ENCODE peak calls at places on chromosomes 1 and 21, in seven cellular contexts. One of them, this sample, is unnamed.

GRCh38 chr1:118184737-118185082 is 318 bp downstream of the SPAG17 start:
- DNase-seq in CD8-positive, alpha-beta memory T cell: no peak
- DNase-seq in keratinocyte: no peak
- DNase-seq in hepatocyte: peak; percentile 37
- DNase-seq in kidney epithelial cell: no peak
- DNase-seq in foreskin fibroblast: peak; percentile 2
- DNase-seq in testis: peak; percentile 16
- DNase-seq in this sample: no peak

GRCh38 chr1:115408489-115409002 is 70.5 kb upstream of the NGF start:
- DNase-seq in CD8-positive, alpha-beta memory T cell: no peak
- DNase-seq in keratinocyte: no peak
- DNase-seq in hepatocyte: no peak
- DNase-seq in kidney epithelial cell: no peak
- DNase-seq in foreskin fibroblast: no peak
- DNase-seq in testis: no peak
- DNase-seq in this sample: no peak

GRCh38 chr1:84365225-84366221 is 32.8 kb upstream of the DNASE2B start:
- DNase-seq in CD8-positive, alpha-beta memory T cell: no peak
- DNase-seq in keratinocyte: peak; percentile 80
- DNase-seq in hepatocyte: peak; percentile 64
- DNase-seq in kidney epithelial cell: peak; percentile 87
- DNase-seq in foreskin fibroblast: peak; percentile 98
- DNase-seq in testis: no peak
- DNase-seq in this sample: no peak

GRCh38 chr1:62228139-62228882 is 33.7 kb downstream of the L1TD1 start:
- DNase-seq in CD8-positive, alpha-beta memory T cell: no peak
- DNase-seq in keratinocyte: no peak
- DNase-seq in hepatocyte: no peak
- DNase-seq in kidney epithelial cell: no peak
- DNase-seq in foreskin fibroblast: no peak
- DNase-seq in testis: no peak
- DNase-seq in this sample: no peak

GRCh38 chr1:59198565-59198964 is 98.3 kb upstream of the FGGY start:
- DNase-seq in CD8-positive, alpha-beta memory T cell: no peak
- DNase-seq in keratinocyte: no peak
- DNase-seq in hepatocyte: peak; percentile 26
- DNase-seq in kidney epithelial cell: no peak
- DNase-seq in foreskin fibroblast: peak; percentile 43
- DNase-seq in testis: no peak
- DNase-seq in this sample: no peak

GRCh38 chr1:1293258-1293617 is 13.0 kb downstream of the SCNN1D start:
- DNase-seq in CD8-positive, alpha-beta memory T cell: no peak
- DNase-seq in keratinocyte: no peak
- DNase-seq in hepatocyte: no peak
- DNase-seq in kidney epithelial cell: no peak
- DNase-seq in foreskin fibroblast: no peak
- DNase-seq in testis: no peak
- DNase-seq in this sample: no peak

GRCh38 chr1:94895518-94895917 is 31.4 kb downstream of the CNN3 start:
- DNase-seq in CD8-positive, alpha-beta memory T cell: no peak
- DNase-seq in keratinocyte: no peak
- DNase-seq in hepatocyte: no peak
- DNase-seq in kidney epithelial cell: no peak
- DNase-seq in foreskin fibroblast: no peak
- DNase-seq in testis: no peak
- DNase-seq in this sample: no peak

GRCh38 chr1:116766616-116767469 is 12.6 kb downstream of the CD2 start:
- DNase-seq in CD8-positive, alpha-beta memory T cell: no peak
- DNase-seq in keratinocyte: no peak
- DNase-seq in hepatocyte: no peak
- DNase-seq in kidney epithelial cell: no peak
- DNase-seq in foreskin fibroblast: peak; percentile 59
- DNase-seq in testis: no peak
- DNase-seq in this sample: peak; percentile 74

GRCh38 chr1:63617450-63617849 is 24.2 kb downstream of the PGM1 start:
- DNase-seq in CD8-positive, alpha-beta memory T cell: no peak
- DNase-seq in keratinocyte: no peak
- DNase-seq in hepatocyte: no peak
- DNase-seq in kidney epithelial cell: no peak
- DNase-seq in foreskin fibroblast: no peak
- DNase-seq in testis: no peak
- DNase-seq in this sample: no peak

GRCh38 chr1:185574139-185574835 is 159.9 kb upstream of the HMCN1 start:
- DNase-seq in CD8-positive, alpha-beta memory T cell: no peak
- DNase-seq in keratinocyte: no peak
- DNase-seq in hepatocyte: no peak
- DNase-seq in kidney epithelial cell: no peak
- DNase-seq in foreskin fibroblast: peak; percentile 23
- DNase-seq in testis: no peak
- DNase-seq in this sample: no peak

GRCh38 chr1:62782197-62782886 is 1.6 kb upstream of the ATG4C start:
- DNase-seq in CD8-positive, alpha-beta memory T cell: no peak
- DNase-seq in keratinocyte: no peak
- DNase-seq in hepatocyte: no peak
- DNase-seq in kidney epithelial cell: no peak
- DNase-seq in foreskin fibroblast: peak; percentile 80
- DNase-seq in testis: no peak
- DNase-seq in this sample: no peak

GRCh38 chr1:218436997-218437396 is 91.9 kb downstream of the TGFB2 start:
- DNase-seq in CD8-positive, alpha-beta memory T cell: no peak
- DNase-seq in keratinocyte: no peak
- DNase-seq in hepatocyte: no peak
- DNase-seq in kidney epithelial cell: no peak
- DNase-seq in foreskin fibroblast: no peak
- DNase-seq in testis: no peak
- DNase-seq in this sample: no peak

GRCh38 chr1:46807046-46807972 is 8.5 kb downstream of the CYP4B1 start:
- DNase-seq in CD8-positive, alpha-beta memory T cell: no peak
- DNase-seq in keratinocyte: no peak
- DNase-seq in hepatocyte: no peak
- DNase-seq in kidney epithelial cell: no peak
- DNase-seq in foreskin fibroblast: no peak
- DNase-seq in testis: no peak
- DNase-seq in this sample: no peak

GRCh38 chr21:36703626-36704280 is 4.8 kb downstream of the SIM2 start:
- DNase-seq in CD8-positive, alpha-beta memory T cell: no peak
- DNase-seq in keratinocyte: no peak
- DNase-seq in hepatocyte: no peak
- DNase-seq in kidney epithelial cell: no peak
- DNase-seq in foreskin fibroblast: no peak
- DNase-seq in testis: no peak
- DNase-seq in this sample: no peak

GRCh38 chr1:165129568-165130164 is 226.8 kb downstream of the LMX1A start:
- DNase-seq in CD8-positive, alpha-beta memory T cell: no peak
- DNase-seq in keratinocyte: peak; percentile 32
- DNase-seq in hepatocyte: peak; percentile 88
- DNase-seq in kidney epithelial cell: no peak
- DNase-seq in foreskin fibroblast: peak; percentile 43
- DNase-seq in testis: peak; percentile 79
- DNase-seq in this sample: peak; percentile 63

GRCh38 chr1:38223391-38223790 is 176.8 kb upstream of the POU3F1 start:
- DNase-seq in CD8-positive, alpha-beta memory T cell: no peak
- DNase-seq in keratinocyte: no peak
- DNase-seq in hepatocyte: no peak
- DNase-seq in kidney epithelial cell: no peak
- DNase-seq in foreskin fibroblast: no peak
- DNase-seq in testis: no peak
- DNase-seq in this sample: no peak

GRCh38 chr1:58047265-58047858 is 499.2 kb downstream of the OMA1 start:
- DNase-seq in CD8-positive, alpha-beta memory T cell: no peak
- DNase-seq in keratinocyte: no peak
- DNase-seq in hepatocyte: peak; percentile 45
- DNase-seq in kidney epithelial cell: no peak
- DNase-seq in foreskin fibroblast: peak; percentile 6
- DNase-seq in testis: peak; percentile 49
- DNase-seq in this sample: peak; percentile 7

GRCh38 chr1:42887366-42887765 is 41.0 kb downstream of the ZNF691 start:
- DNase-seq in CD8-positive, alpha-beta memory T cell: no peak
- DNase-seq in keratinocyte: no peak
- DNase-seq in hepatocyte: no peak
- DNase-seq in kidney epithelial cell: no peak
- DNase-seq in foreskin fibroblast: no peak
- DNase-seq in testis: no peak
- DNase-seq in this sample: no peak

GRCh38 chr1:232853994-232854532 is 48.8 kb downstream of the MAP10 start:
- DNase-seq in CD8-positive, alpha-beta memory T cell: no peak
- DNase-seq in keratinocyte: no peak
- DNase-seq in hepatocyte: no peak
- DNase-seq in kidney epithelial cell: peak; percentile 96
- DNase-seq in foreskin fibroblast: peak; percentile 79
- DNase-seq in testis: no peak
- DNase-seq in this sample: no peak

GRCh38 chr1:24186993-24187790 is at the start of gene IFNLR1:
- DNase-seq in CD8-positive, alpha-beta memory T cell: peak; percentile 69
- DNase-seq in keratinocyte: no peak
- DNase-seq in hepatocyte: peak; percentile 89
- DNase-seq in kidney epithelial cell: no peak
- DNase-seq in foreskin fibroblast: peak; percentile 35
- DNase-seq in testis: peak; percentile 56
- DNase-seq in this sample: no peak

DNA sequence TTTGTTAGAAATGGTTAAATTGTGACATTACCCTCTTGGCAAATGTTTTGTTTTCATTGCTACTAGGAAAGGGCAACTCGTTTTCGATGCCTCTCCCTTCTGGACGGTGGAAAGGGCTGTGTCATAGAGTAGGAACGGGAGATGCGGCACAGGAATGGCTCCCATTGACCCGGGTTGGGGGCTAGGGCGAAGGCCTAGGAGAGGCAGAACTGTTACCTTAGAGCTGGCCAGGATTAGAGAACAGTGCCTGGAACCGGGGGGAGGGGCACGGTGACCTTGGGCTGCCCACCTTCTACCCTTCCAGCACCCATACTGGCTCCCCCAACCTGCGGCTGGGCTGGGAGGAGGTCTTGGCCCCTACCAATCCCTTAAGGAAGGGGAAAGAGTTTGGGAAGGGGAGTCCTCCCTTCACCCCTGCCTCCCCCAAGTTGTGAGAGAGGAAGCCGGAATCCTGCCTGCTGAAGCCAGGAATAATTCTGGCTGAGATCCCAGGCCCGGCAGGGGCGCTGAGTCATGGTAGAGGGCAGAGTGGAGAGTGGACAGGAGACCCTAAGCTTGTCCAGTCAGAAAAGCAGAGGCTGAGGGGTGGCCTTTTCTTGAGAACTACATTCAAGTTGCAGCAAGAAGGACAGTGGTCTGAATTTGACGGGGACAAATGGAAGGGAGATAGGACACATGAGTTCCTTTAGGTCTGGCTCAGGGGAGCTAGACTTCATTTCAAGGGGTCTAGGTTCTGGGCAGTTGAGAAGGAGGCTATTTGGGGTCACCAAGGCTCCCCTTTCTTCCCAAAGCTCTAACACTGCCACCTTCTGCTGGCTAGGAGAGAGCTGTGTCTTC is 8.2 kb downstream of the LMNA start:
- DNase-seq in CD8-positive, alpha-beta memory T cell: no peak
- DNase-seq in keratinocyte: no peak
- DNase-seq in hepatocyte: peak; percentile 76
- DNase-seq in kidney epithelial cell: no peak
- DNase-seq in foreskin fibroblast: peak; percentile 92
- DNase-seq in testis: peak; percentile 79
- DNase-seq in this sample: no peak
- H3K4me3 ChIP-seq in CD8-positive, alpha-beta memory T cell: peak overlapping the region; percentile 28
- H3K4me3 ChIP-seq in keratinocyte: peak overlapping the region; percentile 25
- H3K4me3 ChIP-seq in hepatocyte: no peak overlapping the region
- H3K4me3 ChIP-seq in kidney epithelial cell: no peak overlapping the region
- H3K4me3 ChIP-seq in foreskin fibroblast: peak overlapping the region; percentile 88
- H3K4me3 ChIP-seq in testis: peak overlapping the region; percentile 27
- H3K4me3 ChIP-seq in this sample: no peak overlapping the region

DNA sequence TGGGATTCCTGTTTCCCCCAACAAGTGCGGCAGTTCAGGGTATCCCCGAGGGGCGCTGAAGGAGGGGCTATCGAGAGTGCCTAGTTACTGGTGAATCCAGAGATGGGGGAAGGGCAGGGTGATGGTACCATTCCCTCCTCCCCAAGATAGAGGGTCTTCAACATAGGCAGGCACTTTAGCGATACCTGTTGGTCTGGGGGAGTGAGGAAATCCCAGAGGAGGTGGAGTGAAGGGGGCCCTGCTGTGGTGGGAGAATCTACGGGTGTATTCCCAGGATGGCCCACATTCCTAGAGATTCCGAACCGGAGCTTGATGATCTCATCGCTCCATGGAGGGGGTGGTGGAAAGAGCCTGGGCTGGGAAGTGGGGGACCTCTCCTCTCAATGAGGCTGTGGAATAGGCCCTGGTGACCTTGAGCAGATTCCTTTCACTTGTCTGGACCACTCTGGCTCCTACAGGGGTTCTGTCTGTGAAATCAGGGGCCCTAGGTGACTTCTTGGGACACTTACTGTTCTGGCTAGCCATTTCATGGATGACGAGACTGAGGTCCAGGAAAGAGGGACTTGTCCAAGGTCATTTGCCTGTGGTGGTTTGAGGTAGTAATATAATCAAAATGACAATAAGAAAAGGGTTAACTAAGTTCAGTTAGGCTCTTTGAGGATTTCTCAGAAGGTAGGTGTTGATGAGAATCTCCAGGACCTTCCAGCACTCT is 52.7 kb upstream of the SYNC start:
- DNase-seq in CD8-positive, alpha-beta memory T cell: no peak
- DNase-seq in keratinocyte: no peak
- DNase-seq in hepatocyte: no peak
- DNase-seq in kidney epithelial cell: no peak
- DNase-seq in foreskin fibroblast: no peak
- DNase-seq in testis: no peak
- DNase-seq in this sample: no peak
- H3K4me3 ChIP-seq in CD8-positive, alpha-beta memory T cell: no peak overlapping the region
- H3K4me3 ChIP-seq in keratinocyte: peak overlapping the region; percentile 56
- H3K4me3 ChIP-seq in hepatocyte: peak overlapping the region; percentile 77
- H3K4me3 ChIP-seq in kidney epithelial cell: peak overlapping the region; percentile 91
- H3K4me3 ChIP-seq in foreskin fibroblast: peak overlapping the region; percentile 17
- H3K4me3 ChIP-seq in testis: peak overlapping the region; percentile 72
- H3K4me3 ChIP-seq in this sample: no peak overlapping the region

GRCh38 chr1:245829194-245829593 is 674.4 kb downstream of the KIF26B start:
- DNase-seq in CD8-positive, alpha-beta memory T cell: no peak
- DNase-seq in keratinocyte: no peak
- DNase-seq in hepatocyte: no peak
- DNase-seq in kidney epithelial cell: no peak
- DNase-seq in foreskin fibroblast: no peak
- DNase-seq in testis: no peak
- DNase-seq in this sample: no peak
- H3K4me3 ChIP-seq in CD8-positive, alpha-beta memory T cell: no peak overlapping the region
- H3K4me3 ChIP-seq in keratinocyte: no peak overlapping the region
- H3K4me3 ChIP-seq in hepatocyte: no peak overlapping the region
- H3K4me3 ChIP-seq in kidney epithelial cell: no peak overlapping the region
- H3K4me3 ChIP-seq in foreskin fibroblast: no peak overlapping the region
- H3K4me3 ChIP-seq in testis: no peak overlapping the region
- H3K4me3 ChIP-seq in this sample: no peak overlapping the region

GRCh38 chr1:44111861-44112260 is 6.8 kb upstream of the KLF17 start:
- DNase-seq in CD8-positive, alpha-beta memory T cell: no peak
- DNase-seq in keratinocyte: no peak
- DNase-seq in hepatocyte: no peak
- DNase-seq in kidney epithelial cell: no peak
- DNase-seq in foreskin fibroblast: no peak
- DNase-seq in testis: no peak
- DNase-seq in this sample: no peak
- H3K4me3 ChIP-seq in CD8-positive, alpha-beta memory T cell: no peak overlapping the region
- H3K4me3 ChIP-seq in keratinocyte: no peak overlapping the region
- H3K4me3 ChIP-seq in hepatocyte: no peak overlapping the region
- H3K4me3 ChIP-seq in kidney epithelial cell: no peak overlapping the region
- H3K4me3 ChIP-seq in foreskin fibroblast: no peak overlapping the region
- H3K4me3 ChIP-seq in testis: no peak overlapping the region
- H3K4me3 ChIP-seq in this sample: no peak overlapping the region